ENCODE peak calls at places on chromosomes 16 and 17, in ten cellular contexts. P is uterus, I is IMR-90, F is cardiac muscle cell, C is neural progenitor cell, H is psoas muscle, T is heart right ventricle, B is HCT116, G is ovary, R is Peyer's patch. O is an unnamed sample.

GRCh38 chr16:4682616-4683254 is 10.6 kb upstream of the NUDT16L1 start:
- DNase-seq in T (no peak), I (peak; percentile 18), F (peak; percentile 42), C (peak; percentile 78), H (peak; percentile 78), P (peak; percentile 59), B (no peak), R (peak; percentile 67), G (no peak), O (no peak)

GRCh38 chr16:72380283-72380682 is 208.3 kb upstream of the PMFBP1 start:
- DNase-seq in B (no peak), H (no peak), I (no peak), G (no peak), F (no peak), T (no peak), C (peak; percentile 14), P (no peak), R (no peak), O (no peak)

GRCh38 chr16:67441289-67441753 is 10.4 kb downstream of the HSD11B2 start:
- DNase-seq in B (no peak), F (no peak), C (no peak), R (peak; percentile 93), G (no peak), T (peak; percentile 63), I (no peak), P (no peak), H (peak; percentile 77), O (no peak)

GRCh38 chr16:83781-84615 is 6.0 kb downstream of the MPG start:
- DNase-seq in T (no peak), R (no peak), G (no peak), B (no peak), C (no peak), H (no peak), I (peak; percentile 28), F (no peak), P (no peak), O (no peak)

GRCh38 chr17:81863123-81863675 is 2.9 kb upstream of the P4HB start:
- DNase-seq in F (no peak), C (no peak), I (no peak), P (no peak), G (no peak), T (no peak), R (no peak), H (no peak), B (no peak), O (no peak)

GRCh38 chr17:63640038-63640437 is 17.8 kb downstream of the MAP3K3 start:
- DNase-seq in F (no peak), P (no peak), C (no peak), T (no peak), H (no peak), G (no peak), I (no peak), B (no peak), R (no peak), O (no peak)

GRCh38 chr17:10149573-10150399 is 48.6 kb downstream of the GAS7 start:
- DNase-seq in G (no peak), B (peak; percentile 46), P (no peak), F (no peak), R (no peak), C (no peak), T (no peak), I (peak; percentile 86), H (no peak), O (no peak)

GRCh38 chr16:49828545-49829267 is 27.2 kb downstream of the ZNF423 start:
- DNase-seq in C (no peak), R (no peak), T (peak; percentile 61), B (no peak), F (no peak), G (no peak), H (peak; percentile 69), I (no peak), P (no peak), O (no peak)

GRCh38 chr16:86833136-86833535 is 254.8 kb downstream of the FOXL1 start:
- DNase-seq in F (no peak), R (no peak), B (no peak), P (no peak), C (no peak), I (peak; percentile 15), T (no peak), H (no peak), G (no peak), O (no peak)

GRCh38 chr16:86834451-86835035 is 256.2 kb downstream of the FOXL1 start:
- DNase-seq in C (peak; percentile 71), H (no peak), B (no peak), G (no peak), P (no peak), R (no peak), T (no peak), I (peak; percentile 88), F (peak; percentile 61), O (no peak)

GRCh38 chr16:86828653-86829052 is 250.3 kb downstream of the FOXL1 start:
- DNase-seq in G (no peak), F (no peak), H (no peak), P (no peak), I (no peak), R (no peak), B (no peak), T (no peak), C (no peak), O (no peak)

GRCh38 chr16:86828202-86828601 is 249.9 kb downstream of the FOXL1 start:
- DNase-seq in I (no peak), P (no peak), T (no peak), B (no peak), C (no peak), G (no peak), R (no peak), H (no peak), F (no peak), O (no peak)

DNA sequence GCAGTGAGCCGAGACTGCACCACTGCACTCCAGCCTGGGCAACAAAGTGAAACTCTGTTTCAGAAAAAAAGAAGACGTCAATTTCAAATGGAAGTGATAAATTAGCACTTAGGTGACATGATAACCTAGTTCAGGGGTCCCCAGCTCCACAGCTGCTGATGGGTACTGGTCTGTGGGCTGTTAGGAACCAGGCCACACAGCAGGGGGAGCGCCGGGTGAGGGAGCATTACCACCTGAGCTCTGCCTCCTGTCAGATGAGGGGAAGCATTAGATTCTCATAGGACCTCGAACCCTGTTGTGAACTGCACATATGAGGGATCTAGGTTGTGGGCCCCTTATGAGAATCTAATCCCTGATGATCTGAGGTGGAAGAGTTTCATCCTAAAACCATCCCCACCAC is 253.0 kb downstream of the FOXL1 start:
- DNase-seq in P (no peak), B (no peak), H (no peak), T (no peak), F (no peak), I (no peak), C (no peak), R (no peak), G (no peak), O (no peak)
- TF ChIP-seq CTCF in P (no peak), B (peak; percentile 42), H (no peak), T (no peak), F (no peak), I (no peak), C (no peak), R (no peak), G (no peak), O (no peak)

DNA sequence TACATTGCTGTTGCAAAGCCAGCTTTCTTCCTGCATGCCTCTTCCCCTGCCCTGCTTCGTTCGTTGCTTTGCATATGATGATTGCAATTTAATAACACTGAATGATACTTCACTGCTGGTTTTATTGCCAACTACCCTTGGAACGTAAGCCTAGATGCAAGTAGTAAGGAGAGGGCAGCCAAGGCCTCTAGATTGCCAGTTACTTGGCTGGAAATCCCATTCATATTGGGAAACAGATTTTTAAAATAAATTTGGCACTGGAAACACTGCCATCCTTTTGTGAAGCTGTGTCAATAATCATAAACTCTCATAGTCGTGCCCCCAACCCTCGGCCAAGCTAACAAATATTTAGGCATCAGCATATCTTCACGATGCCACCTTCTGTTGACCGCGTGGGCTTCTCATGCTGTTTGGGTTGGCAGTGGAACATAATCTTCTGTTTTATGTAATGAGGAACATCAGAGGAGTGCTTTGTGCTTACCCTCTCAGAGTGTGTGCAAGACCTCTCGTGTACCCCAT is 86.5 kb downstream of the MAP2K6 start:
- DNase-seq in P (no peak), T (no peak), G (no peak), H (no peak), I (no peak), C (no peak), R (no peak), B (no peak), F (no peak), O (no peak)
- H3K4me3 ChIP-seq in P (no peak overlapping the region), T (no peak overlapping the region), G (no peak overlapping the region), H (peak overlapping the region; percentile 64), I (no peak overlapping the region), C (no peak overlapping the region), R (no peak overlapping the region), B (no peak overlapping the region), F (no peak overlapping the region), O (no peak overlapping the region)

GRCh38 chr16:84967828-84968227 is 43.5 kb downstream of the ZDHHC7 start:
- DNase-seq in T (no peak), C (no peak), P (peak; percentile 69), I (no peak), H (no peak), B (no peak), R (no peak), F (no peak), G (no peak), O (no peak)
- H3K27me3 ChIP-seq in T (no peaks in the 10 kb centered on the region), C (no peaks in the 10 kb centered on the region), P (no peaks in the 10 kb centered on the region), I (peaks cover 6% of the 10 kb centered on the region), H (no peaks in the 10 kb centered on the region), B (no peaks in the 10 kb centered on the region), R (no peaks in the 10 kb centered on the region), F (no peaks in the 10 kb centered on the region), G (no peaks in the 10 kb centered on the region), O (no peaks in the 10 kb centered on the region)

GRCh38 chr16:9225527-9226316 is 134.3 kb downstream of the HAPSTR1 start:
- DNase-seq in C (peak; percentile 62), R (no peak), F (peak; percentile 41), I (no peak), G (no peak), B (peak; percentile 12), T (no peak), P (no peak), H (no peak), O (no peak)
- TF ChIP-seq CTCF in C (peak; percentile 67), R (no peak), F (no peak), I (peak; percentile 22), G (no peak), B (peak; percentile 70), T (no peak), P (no peak), H (peak; percentile 4), O (peak; percentile 35)

DNA sequence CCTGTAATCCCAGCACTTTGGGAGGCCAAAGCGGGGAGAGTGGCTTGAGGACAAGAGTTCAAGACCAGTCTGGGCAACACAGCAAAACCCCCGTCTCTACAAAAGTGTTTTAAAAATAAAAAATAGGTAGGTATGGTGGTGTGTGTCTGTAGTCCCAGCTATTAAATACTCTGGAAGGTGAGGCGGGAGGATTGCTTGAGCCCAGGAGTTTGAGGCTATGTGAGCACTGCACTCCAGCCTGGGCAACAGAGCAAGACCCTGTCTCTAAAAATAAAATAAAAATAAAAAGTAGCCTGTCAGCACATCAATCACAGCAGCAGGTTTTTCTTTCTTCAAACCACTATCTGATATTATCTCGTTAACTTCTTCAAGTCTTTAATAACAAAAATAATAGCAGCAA is 1.6 kb downstream of the USP31 start:
- DNase-seq in H (no peak), B (no peak), C (no peak), G (no peak), I (no peak), T (no peak), R (no peak), F (no peak), P (no peak), O (no peak)
- H3K4me3 ChIP-seq in H (peak overlapping the region; percentile 84), B (peak overlapping the region; percentile 62), C (peak overlapping the region; percentile 88), G (peak overlapping the region; percentile 44), I (no peak overlapping the region), T (no peak overlapping the region), R (no peak overlapping the region), F (peak overlapping the region; percentile 58), P (peak overlapping the region; percentile 68), O (no peak overlapping the region)

GRCh38 chr17:66965801-66966528 is 1.5 kb downstream of the CACNG4 start:
- DNase-seq in F (peak; percentile 65), C (peak; percentile 65), H (no peak), I (no peak), B (no peak), R (no peak), T (no peak), G (no peak), P (no peak), O (no peak)
- H3K27me3 ChIP-seq in F (peaks cover 66% of the 10 kb centered on the region), C (peaks cover 83% of the 10 kb centered on the region), H (no peaks in the 10 kb centered on the region), I (peaks cover 77% of the 10 kb centered on the region), B (no peaks in the 10 kb centered on the region), R (peaks cover 17% of the 10 kb centered on the region), T (peaks cover 62% of the 10 kb centered on the region), G (no peaks in the 10 kb centered on the region), P (no peaks in the 10 kb centered on the region), O (peaks cover 68% of the 10 kb centered on the region)

O was measured in BJ.